ENCODE peak calls at places on chromosomes 16 and 17, in seven cellular contexts. H is tibial nerve, B is endothelial cell, J is nephron progenitor cell, F is heart right ventricle, Q is cardiac muscle cell, A is heart left ventricle. G is an unnamed sample.

GRCh38 chr16:16004314-16004749 is 54.9 kb downstream of the ABCC1 start:
- DNase-seq in H (no peak), B (no peak), J (no peak), F (no peak), Q (no peak), A (no peak), G (no peak)

GRCh38 chr17:58574025-58574424 is 59.6 kb upstream of the MTMR4 start:
- DNase-seq in H (no peak), B (no peak), J (no peak), F (no peak), Q (no peak), A (no peak), G (no peak)

GRCh38 chr16:89988951-89989350 is 30.3 kb downstream of the DBNDD1 start:
- DNase-seq in H (no peak), B (no peak), J (no peak), F (no peak), Q (no peak), A (no peak), G (no peak)

GRCh38 chr17:68326681-68327080 is 35.4 kb downstream of the ARSG start:
- DNase-seq in H (no peak), B (no peak), J (no peak), F (no peak), Q (no peak), A (no peak), G (no peak)

GRCh38 chr17:58019039-58019438 is 12.0 kb upstream of the SRSF1 start:
- DNase-seq in H (no peak), B (no peak), J (no peak), F (no peak), Q (no peak), A (no peak), G (no peak)

GRCh38 chr17:17349724-17350106 is 46.5 kb downstream of the NT5M start:
- DNase-seq in H (no peak), B (no peak), J (no peak), F (no peak), Q (no peak), A (peak), G (no peak)

GRCh38 chr17:71985111-71986039 is 135.4 kb upstream of the SOX9 start:
- DNase-seq in H (no peak), B (no peak), J (no peak), F (no peak), Q (no peak), A (no peak), G (no peak)

GRCh38 chr16:31141489-31142108 is 6.1 kb upstream of the PRSS8 start:
- DNase-seq in H (no peak), B (no peak), J (no peak), F (no peak), Q (no peak), A (peak), G (no peak)

GRCh38 chr17:45812102-45812501 is 28.0 kb downstream of the CRHR1 start:
- DNase-seq in H (no peak), B (no peak), J (no peak), F (no peak), Q (no peak), A (no peak), G (no peak)

GRCh38 chr17:42276609-42277341 is 584 bp upstream of the STAT5B start:
- DNase-seq in H (peak), B (peak), J (peak), F (peak), Q (peak), A (peak), G (peak)

DNA sequence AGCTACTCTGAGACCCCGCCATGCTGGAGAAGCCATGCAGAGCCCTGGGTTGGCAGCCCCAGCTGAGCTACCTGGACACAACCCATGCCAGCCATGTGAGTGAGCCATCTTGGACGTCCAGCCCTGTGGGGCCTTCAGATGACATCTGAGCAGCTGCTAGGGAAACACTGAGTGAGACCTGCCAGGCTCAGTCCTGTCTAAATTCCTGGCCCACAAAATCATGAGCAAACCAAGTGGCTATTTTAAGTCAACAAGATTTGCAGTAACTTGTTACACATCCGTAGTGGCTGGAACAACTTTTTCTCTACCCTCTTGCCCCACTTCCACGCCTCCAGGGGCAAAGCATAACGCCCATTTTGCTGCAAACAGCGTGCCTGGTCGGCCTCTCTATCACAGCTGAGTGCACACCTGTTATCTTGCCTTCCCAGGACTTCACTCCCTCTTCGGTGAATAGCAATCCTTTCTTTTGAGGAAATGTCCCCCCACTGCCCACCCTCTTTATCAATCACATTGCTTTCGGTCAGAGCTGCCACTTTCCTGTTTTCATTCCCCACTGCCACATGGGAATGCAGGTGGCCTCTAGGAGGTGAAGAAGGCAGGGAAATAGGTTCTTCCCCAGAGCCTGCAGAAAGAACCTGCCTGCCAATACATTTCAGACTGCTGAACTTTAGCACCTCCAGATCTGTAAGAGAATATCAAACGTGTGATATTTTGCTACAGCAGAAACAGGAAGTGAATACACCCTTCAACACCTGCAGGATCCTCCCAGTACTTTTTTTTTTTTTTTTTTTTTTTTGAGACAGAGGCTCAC is 7.4 kb upstream of the SCIMP start:
- DNase-seq in H (no peak), B (no peak), J (no peak), F (no peak), Q (no peak), A (peak), G (no peak)
- TF ChIP-seq CTCF in H (no peak), B (no peak), J (no peak), F (no peak), Q (no peak), A (no peak), G (no peak)

GRCh38 chr17:52025231-52025630 is 133.3 kb downstream of the CA10 start:
- DNase-seq in H (no peak), B (no peak), J (no peak), F (no peak), Q (no peak), A (no peak), G (no peak)
- TF ChIP-seq CTCF in H (no peak), B (no peak), J (no peak), F (no peak), Q (no peak), A (no peak), G (no peak)

DNA sequence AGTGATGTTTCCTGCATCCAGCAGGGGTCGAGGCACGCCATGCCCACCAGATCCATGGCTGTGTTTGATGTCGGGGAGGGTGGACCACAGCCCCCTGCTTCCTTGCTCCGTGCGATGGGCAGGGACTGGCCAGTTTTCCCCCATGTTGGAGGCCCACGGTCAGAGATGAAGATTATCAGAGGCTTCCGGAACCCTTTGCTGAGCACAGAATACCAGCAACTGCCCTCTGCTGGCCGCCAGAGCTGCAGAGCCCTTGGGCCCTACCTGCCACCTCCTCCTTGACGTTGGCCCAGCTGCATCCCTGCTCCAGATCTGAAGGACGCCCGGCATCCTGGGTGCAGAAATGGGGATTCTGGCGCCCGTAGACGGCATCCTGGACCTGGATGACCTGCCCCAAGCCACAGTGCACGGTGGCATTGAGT is 23.7 kb upstream of the BCO1 start:
- DNase-seq in H (no peak), B (peak), J (peak), F (no peak), Q (peak), A (no peak), G (no peak)
- TF ChIP-seq CTCF in H (no peak), B (peak), J (peak), F (no peak), Q (peak), A (no peak), G (peak)

GRCh38 chr17:60229189-60229802 is 79.5 kb downstream of the CA4 start:
- DNase-seq in H (no peak), B (no peak), J (no peak), F (no peak), Q (no peak), A (no peak), G (no peak)
- TF ChIP-seq CTCF in H (no peak), B (no peak), J (no peak), F (no peak), Q (no peak), A (no peak), G (peak)

DNA sequence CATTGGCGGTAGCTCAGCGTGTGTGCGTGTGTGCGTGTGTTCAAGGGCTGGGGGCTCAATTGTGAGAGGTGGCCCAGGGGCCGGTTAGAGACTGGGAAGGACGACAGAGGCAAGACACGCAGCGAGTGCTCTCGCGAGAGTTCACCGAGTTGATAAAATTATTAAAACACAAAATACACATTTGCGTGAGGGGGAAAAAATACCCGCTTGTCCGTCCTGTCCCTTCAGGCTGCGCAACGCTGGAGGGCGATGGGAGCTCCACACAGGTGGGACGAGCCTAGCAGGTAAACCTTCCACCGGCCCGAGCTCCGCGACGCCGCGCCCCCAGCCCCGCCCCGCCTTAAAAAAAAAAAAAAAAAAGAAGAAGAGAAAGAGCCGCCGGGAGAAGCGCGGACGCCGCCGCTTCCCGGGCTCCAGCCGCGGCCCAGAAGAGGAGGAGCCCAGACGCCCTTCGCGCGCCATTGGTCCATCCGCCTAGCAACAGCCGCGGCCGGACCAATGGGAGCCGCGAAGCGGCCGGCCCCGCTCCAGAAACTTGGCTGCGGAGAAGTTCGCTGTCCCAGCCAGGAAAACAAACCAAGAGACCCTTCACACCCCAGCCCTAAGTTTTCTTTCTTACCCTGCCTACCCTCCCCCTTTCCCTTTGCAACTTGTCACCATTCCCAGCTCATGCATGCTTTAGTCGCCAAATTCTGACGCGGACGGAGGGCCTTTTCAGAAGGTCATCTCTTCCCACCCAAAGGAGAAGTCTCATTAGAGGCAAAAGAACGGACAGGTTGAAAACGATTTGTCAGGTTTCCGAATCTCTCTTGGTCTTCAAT is 169.9 kb upstream of the MAF start:
- DNase-seq in H (peak), B (peak), J (peak), F (peak), Q (peak), A (peak), G (peak)
- TF ChIP-seq CTCF in H (no peak), B (no peak), J (no peak), F (no peak), Q (no peak), A (no peak), G (no peak)

DNA sequence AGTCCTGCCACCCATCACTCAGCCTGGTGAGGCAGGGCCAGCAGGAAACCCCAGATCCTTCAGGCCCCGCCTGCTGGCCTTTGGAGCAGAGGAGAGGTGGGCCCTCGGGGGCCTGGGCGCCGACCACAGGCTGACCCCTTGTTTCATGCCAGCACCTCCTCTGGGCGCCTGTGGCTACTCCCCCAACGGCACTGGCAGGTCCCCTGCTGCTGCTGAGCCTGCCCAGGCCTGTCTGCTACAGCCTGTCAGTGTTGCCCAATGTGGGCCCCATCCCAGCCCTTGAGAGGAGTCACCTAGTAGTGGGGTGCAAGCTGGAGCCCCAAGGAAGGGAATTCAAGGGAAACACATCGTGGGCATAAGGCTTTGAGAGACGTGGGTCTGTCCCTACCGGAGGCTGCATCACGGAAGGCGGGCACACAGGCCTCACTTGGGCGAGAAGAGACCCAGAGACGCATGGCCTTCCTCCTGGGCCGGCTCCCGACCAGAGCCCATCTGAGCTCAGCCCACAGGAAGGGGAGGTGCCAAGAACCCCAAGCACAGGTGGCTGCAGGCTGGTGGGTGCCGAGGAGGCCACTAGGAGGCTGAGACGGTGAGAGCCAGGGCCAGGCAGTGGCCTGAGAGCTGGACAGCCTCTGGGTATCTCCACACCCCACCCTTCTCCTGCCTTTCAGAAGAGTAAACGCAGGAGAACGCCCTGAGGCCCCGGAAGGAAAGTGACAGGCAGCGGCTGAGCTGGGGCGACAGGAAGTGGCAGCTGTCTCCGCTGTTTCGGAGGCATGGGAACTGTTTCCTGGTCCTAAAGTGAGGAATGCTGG is 8.1 kb upstream of the FASN start:
- DNase-seq in H (no peak), B (peak), J (peak), F (peak), Q (peak), A (peak), G (peak)
- TF ChIP-seq CTCF in H (peak), B (no peak), J (peak), F (peak), Q (peak), A (no peak), G (peak)

GRCh38 chr16:68519225-68519745 is 19.8 kb upstream of the ZFP90 start:
- DNase-seq in H (no peak), B (no peak), J (no peak), F (no peak), Q (no peak), A (no peak), G (no peak)

GRCh38 chr16:68524069-68524820 is 14.8 kb upstream of the ZFP90 start:
- DNase-seq in H (no peak), B (no peak), J (no peak), F (no peak), Q (no peak), A (no peak), G (no peak)

GRCh38 chr16:68517606-68518161 is 21.4 kb upstream of the ZFP90 start:
- DNase-seq in H (no peak), B (no peak), J (no peak), F (no peak), Q (no peak), A (no peak), G (no peak)

GRCh38 chr16:68526143-68526781 is 12.8 kb upstream of the ZFP90 start:
- DNase-seq in H (no peak), B (no peak), J (no peak), F (no peak), Q (no peak), A (no peak), G (no peak)

GRCh38 chr16:68520649-68521086 is 18.4 kb upstream of the ZFP90 start:
- DNase-seq in H (peak), B (peak), J (peak), F (peak), Q (peak), A (peak), G (peak)
- TF ChIP-seq CTCF in H (peak), B (peak), J (peak), F (peak), Q (peak), A (peak), G (peak)

DNA sequence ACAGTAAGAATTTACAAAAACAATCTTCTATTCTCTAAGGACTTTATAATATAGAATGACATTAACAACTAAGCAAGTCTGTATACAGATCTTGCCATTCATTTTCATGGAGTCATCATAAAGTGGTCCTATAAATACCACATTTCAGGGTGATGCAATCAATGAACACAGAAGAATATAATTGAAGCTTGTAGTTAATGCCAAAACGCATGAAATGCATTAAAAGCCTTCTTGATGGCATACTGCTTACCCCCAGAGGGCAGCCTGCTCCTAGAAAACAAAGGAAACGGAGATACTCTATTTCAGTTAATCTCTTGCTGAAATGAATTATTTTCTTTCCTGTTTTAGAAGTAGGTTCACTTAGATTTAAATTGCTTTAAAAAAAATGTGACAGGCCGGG is 45.2 kb upstream of the STAC2 start:
- DNase-seq in H (no peak), B (no peak), J (no peak), F (no peak), Q (no peak), A (no peak), G (no peak)
- TF ChIP-seq CTCF in H (peak), B (no peak), J (no peak), F (peak), Q (peak), A (peak), G (peak)